ENCODE peak calls at places on chromosomes 1 and 21, in six cellular contexts. F is IMR-90, N is A549, Z is HepG2, Y is K562, X is GM12878. B is an unnamed sample.

GRCh38 chr1:158396646-158397045 is 2.6 kb downstream of the OR10T2 start:
- DNase-seq in Z (no peak), N (no peak), F (no peak), Y (no peak), X (no peak), B (no peak)

GRCh38 chr1:48864913-48865312 is 88.2 kb upstream of the BEND5 start:
- DNase-seq in Y (no peak), Z (no peak), F (no peak), N (no peak), X (no peak), B (no peak)

GRCh38 chr1:5745776-5746610 is 246.2 kb downstream of the NPHP4 start:
- DNase-seq in Z (peak), N (peak), X (no peak), Y (peak), F (peak), B (peak)

GRCh38 chr1:31183927-31184554 is 55.6 kb downstream of the NKAIN1 start:
- DNase-seq in F (peak), Y (peak), Z (peak), X (no peak), N (peak), B (peak)

GRCh38 chr1:166156674-166157073 is 10.1 kb downstream of the FAM78B start:
- DNase-seq in F (no peak), Y (no peak), Z (no peak), N (no peak), X (no peak), B (no peak)

GRCh38 chr1:53543771-53544695 is 84.8 kb downstream of the DMRTB1 start:
- DNase-seq in F (no peak), Z (no peak), X (no peak), Y (no peak), N (no peak), B (no peak)

GRCh38 chr1:24555591-24556413 is at the start of gene NCMAP:
- DNase-seq in Y (no peak), Z (peak), N (no peak), F (no peak), X (no peak), B (no peak)

GRCh38 chr1:195934839-195935557 is 673.2 kb downstream of the KCNT2 start:
- DNase-seq in Z (no peak), N (no peak), X (no peak), F (no peak), Y (no peak), B (no peak)

GRCh38 chr21:27586986-27587385 is 620.1 kb upstream of the ADAMTS5 start:
- DNase-seq in N (no peak), Z (no peak), X (no peak), F (no peak), Y (no peak), B (no peak)

GRCh38 chr1:156416993-156417699 is 48.1 kb downstream of the RHBG start:
- DNase-seq in Y (no peak), N (no peak), X (no peak), F (no peak), Z (no peak), B (no peak)

GRCh38 chr1:201178718-201179117 is 11.9 kb upstream of the IGFN1 start:
- DNase-seq in F (no peak), Z (no peak), X (no peak), N (no peak), Y (no peak), B (no peak)

GRCh38 chr1:13582713-13583443 is 754 bp upstream of the PDPN start:
- DNase-seq in X (no peak), Z (no peak), N (no peak), Y (no peak), F (no peak), B (no peak)

GRCh38 chr21:14767192-14767852 is 221.2 kb upstream of the SAMSN1 start:
- DNase-seq in N (no peak), X (no peak), Y (no peak), Z (no peak), F (no peak), B (no peak)

GRCh38 chr1:157562515-157562914 is 10.2 kb upstream of the FCRL5 start:
- DNase-seq in Z (no peak), N (no peak), Y (no peak), F (no peak), X (peak), B (no peak)

GRCh38 chr1:229029644-229030235 is 241.2 kb upstream of the RAB4A start:
- DNase-seq in X (no peak), Z (no peak), F (no peak), Y (no peak), N (peak), B (no peak)

GRCh38 chr21:31752352-31752751 is 20.4 kb upstream of the SCAF4 start:
- DNase-seq in X (no peak), F (peak), Z (no peak), N (peak), Y (peak), B (no peak)

GRCh38 chr21:36522174-36522810 is 42.4 kb upstream of the CLDN14 start:
- DNase-seq in X (no peak), Z (no peak), F (no peak), N (no peak), Y (no peak), B (no peak)

GRCh38 chr1:53294557-53294956 is 33.3 kb downstream of the LRP8 start:
- DNase-seq in X (no peak), Y (no peak), Z (no peak), F (peak), N (peak), B (no peak)

GRCh38 chr1:33306561-33307493 is 14.1 kb downstream of the A3GALT2 start:
- DNase-seq in N (no peak), F (no peak), Y (no peak), X (no peak), Z (no peak), B (no peak)

GRCh38 chr1:118136511-118136937 is 48.5 kb downstream of the SPAG17 start:
- DNase-seq in X (peak), N (no peak), F (peak), Z (no peak), Y (no peak), B (no peak)

GRCh38 chr1:60911980-60912692 is 170.2 kb upstream of the NFIA start:
- DNase-seq in Z (no peak), N (no peak), F (no peak), Y (no peak), X (no peak), B (no peak)

GRCh38 chr1:38790422-38791212 is 69.0 kb downstream of the RRAGC start:
- DNase-seq in Z (no peak), Y (peak), X (no peak), F (no peak), N (no peak), B (no peak)

GRCh38 chr1:17281775-17282181 is 26.2 kb upstream of the PADI4 start:
- DNase-seq in Z (no peak), X (no peak), N (no peak), F (no peak), Y (no peak), B (no peak)
- TF ChIP-seq BHLHE40 in Z (no peak), X (no peak), N (no peak), F (no peak), Y (no peak), B (no peak)

GRCh38 chr1:208119225-208119606 is 125.0 kb downstream of the PLXNA2 start:
- DNase-seq in Z (peak), Y (no peak), X (no peak), F (no peak), N (no peak), B (no peak)

GRCh38 chr1:208120426-208120790 is 123.8 kb downstream of the PLXNA2 start:
- DNase-seq in Y (no peak), N (no peak), X (no peak), Z (no peak), F (no peak), B (no peak)

GRCh38 chr1:208117410-208117809 is 126.8 kb downstream of the PLXNA2 start:
- DNase-seq in Z (no peak), F (no peak), N (no peak), X (no peak), Y (no peak), B (no peak)

GRCh38 chr1:208117817-208118216 is 126.4 kb downstream of the PLXNA2 start:
- DNase-seq in N (no peak), Z (no peak), Y (no peak), F (no peak), X (no peak), B (no peak)

GRCh38 chr1:208118306-208118705 is 125.9 kb downstream of the PLXNA2 start:
- DNase-seq in Z (no peak), Y (no peak), F (no peak), N (no peak), X (no peak), B (no peak)
- TF ChIP-seq BHLHE40 in Z (no peak), Y (no peak), F (no peak), N (no peak), X (no peak), B (no peak)

GRCh38 chr1:188906921-188907641 is 1570.6 kb downstream of the BRINP3 start:
- DNase-seq in F (no peak), X (no peak), N (no peak), Y (no peak), Z (no peak), B (no peak)
- TF ChIP-seq BHLHE40 in F (no peak), X (no peak), N (no peak), Y (no peak), Z (no peak), B (no peak)

GRCh38 chr1:56586502-56586901 is 7.1 kb upstream of the PLPP3 start:
- DNase-seq in X (no peak), F (no peak), Z (peak), N (no peak), Y (no peak), B (no peak)

GRCh38 chr1:56583957-56584468 is 4.7 kb upstream of the PLPP3 start:
- DNase-seq in N (no peak), X (no peak), Y (no peak), Z (no peak), F (no peak), B (no peak)

GRCh38 chr1:56580771-56581170 is 1.4 kb upstream of the PLPP3 start:
- DNase-seq in N (no peak), Y (no peak), X (no peak), Z (no peak), F (no peak), B (no peak)

GRCh38 chr1:56585985-56586384 is 6.6 kb upstream of the PLPP3 start:
- DNase-seq in X (no peak), Y (no peak), N (no peak), F (no peak), Z (no peak), B (no peak)

GRCh38 chr1:56584910-56585528 is 5.7 kb upstream of the PLPP3 start:
- DNase-seq in F (peak), Y (peak), N (peak), Z (peak), X (no peak), B (peak)
- TF ChIP-seq BHLHE40 in F (no peak), Y (no peak), N (no peak), Z (no peak), X (no peak), B (no peak)

GRCh38 chr21:42358937-42359336 is 7.4 kb downstream of the TFF1 start:
- DNase-seq in X (no peak), Y (peak), N (no peak), Z (no peak), F (no peak), B (no peak)

GRCh38 chr21:42358261-42358660 is 7.5 kb upstream of the TFF2 start:
- DNase-seq in Y (no peak), F (no peak), Z (no peak), X (no peak), N (no peak), B (no peak)

GRCh38 chr21:42362198-42362597 is 4.1 kb downstream of the TFF1 start:
- DNase-seq in Z (no peak), F (no peak), X (no peak), Y (no peak), N (no peak), B (no peak)

GRCh38 chr21:42361286-42361685 is 5.0 kb downstream of the TFF1 start:
- DNase-seq in Y (no peak), N (no peak), Z (no peak), F (no peak), X (no peak), B (no peak)

DNA sequence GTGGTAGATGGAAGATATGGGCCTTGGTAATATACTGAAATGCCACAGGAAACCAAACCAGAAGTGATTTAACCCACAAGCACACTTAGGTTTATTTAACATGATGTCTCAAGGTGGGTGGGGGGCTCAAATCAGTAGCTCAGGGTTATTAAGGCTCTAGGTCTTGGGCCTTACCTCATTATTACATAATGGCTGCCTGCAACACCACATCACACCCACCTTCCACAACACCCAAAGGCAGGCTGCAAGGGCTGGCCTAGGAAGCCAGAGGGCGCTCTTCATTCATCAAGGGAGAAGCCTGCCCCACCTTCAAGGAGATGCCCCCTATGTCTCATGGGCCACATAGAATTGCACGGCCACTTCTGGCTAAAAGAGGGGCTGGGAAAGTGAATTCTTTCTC is 6.0 kb downstream of the TFF1 start:
- DNase-seq in F (no peak), Y (no peak), N (peak), Z (peak), X (no peak), B (no peak)
- TF ChIP-seq BHLHE40 in F (no peak), Y (no peak), N (no peak), Z (no peak), X (no peak), B (no peak)

GRCh38 chr1:14597343-14598006 is 1.0 kb upstream of the KAZN start:
- DNase-seq in X (no peak), F (no peak), Z (no peak), N (no peak), Y (no peak), B (no peak)

GRCh38 chr1:14598498-14599172 is at the start of gene KAZN:
- DNase-seq in X (no peak), Z (no peak), F (no peak), N (no peak), Y (peak), B (peak)

GRCh38 chr1:14594045-14594444 is 4.4 kb upstream of the KAZN start:
- DNase-seq in X (no peak), Y (peak), F (no peak), Z (no peak), N (no peak), B (no peak)

GRCh38 chr1:14598007-14598497 is 433 bp upstream of the KAZN start:
- DNase-seq in Z (no peak), F (no peak), N (no peak), Y (no peak), X (no peak), B (peak)

DNA sequence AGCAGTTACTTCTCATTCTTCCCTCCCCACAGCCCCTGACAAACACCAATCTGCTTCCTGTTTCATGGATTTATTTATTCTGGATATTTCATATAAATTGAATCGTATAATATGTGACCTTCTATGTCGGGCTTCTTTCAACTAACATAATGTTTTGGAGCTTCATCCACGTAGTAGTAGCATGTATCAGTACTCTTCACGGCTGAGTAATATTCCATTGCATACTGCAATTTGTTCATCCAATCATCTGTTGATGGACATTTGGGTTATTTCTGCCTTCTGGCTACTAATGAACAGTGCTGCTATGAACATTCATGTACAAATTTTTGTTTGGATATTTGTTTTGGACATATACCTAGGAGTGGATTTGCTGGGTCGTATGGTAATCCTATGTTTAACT is 1.9 kb upstream of the KAZN start:
- DNase-seq in F (no peak), Y (no peak), N (no peak), X (no peak), Z (no peak), B (no peak)
- TF ChIP-seq BHLHE40 in F (no peak), Y (no peak), N (no peak), X (no peak), Z (no peak), B (no peak)

DNA sequence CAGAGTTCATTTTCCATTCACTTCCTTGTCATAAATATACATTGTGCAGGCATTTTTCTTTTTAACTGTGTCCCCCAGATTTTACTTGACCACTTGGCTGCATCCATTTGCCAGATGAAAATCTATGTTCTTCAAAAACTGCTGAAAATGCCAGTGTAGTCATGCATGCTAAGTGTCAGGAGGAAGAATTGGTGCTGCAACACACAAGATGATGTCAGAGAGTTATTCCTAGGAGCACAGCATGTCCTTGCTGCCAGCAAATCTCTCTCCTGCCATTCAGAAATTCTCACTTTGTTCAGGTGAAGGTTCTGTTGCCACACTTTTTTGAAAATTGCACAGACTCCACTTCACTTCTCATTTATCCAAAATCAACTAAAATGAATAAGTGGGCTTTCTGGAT is 106.4 kb upstream of the MAGI3 start:
- DNase-seq in Z (no peak), N (no peak), X (no peak), F (no peak), Y (no peak), B (no peak)
- TF ChIP-seq BHLHE40 in Z (no peak), N (no peak), X (no peak), F (no peak), Y (no peak), B (no peak)

GRCh38 chr1:224170748-224171478 is 12.1 kb upstream of the DEGS1 start:
- DNase-seq in Y (peak), F (no peak), Z (peak), N (peak), X (no peak), B (peak)
- TF ChIP-seq BHLHE40 in Y (no peak), F (no peak), Z (no peak), N (no peak), X (no peak), B (no peak)